ENCODE peak calls at places on chromosomes 6 and 20, in seven cellular contexts. One of them, this sample, is unnamed.

GRCh38 chr6:134398453-134398852 is 80.5 kb upstream of the SGK1 start:
- DNase-seq in kidney tubule cell: peak
- DNase-seq in RWPE1: no peak
- DNase-seq in stomach: no peak
- DNase-seq in left cardiac atrium: no peak
- DNase-seq in RCC 7860: no peak
- DNase-seq in HFF-Myc: no peak
- DNase-seq in this sample: peak

GRCh38 chr20:43840382-43841070 is 74.1 kb upstream of the TOX2 start:
- DNase-seq in kidney tubule cell: no peak
- DNase-seq in RWPE1: peak
- DNase-seq in stomach: no peak
- DNase-seq in left cardiac atrium: no peak
- DNase-seq in RCC 7860: no peak
- DNase-seq in HFF-Myc: no peak
- DNase-seq in this sample: peak

GRCh38 chr6:29631209-29631810 is 1.7 kb downstream of the GABBR1 start:
- DNase-seq in kidney tubule cell: no peak
- DNase-seq in RWPE1: no peak
- DNase-seq in stomach: no peak
- DNase-seq in left cardiac atrium: no peak
- DNase-seq in RCC 7860: no peak
- DNase-seq in HFF-Myc: no peak
- DNase-seq in this sample: no peak

GRCh38 chr6:33983721-33984465 is 162.0 kb downstream of the GRM4 start:
- DNase-seq in kidney tubule cell: no peak
- DNase-seq in RWPE1: no peak
- DNase-seq in stomach: peak
- DNase-seq in left cardiac atrium: no peak
- DNase-seq in RCC 7860: no peak
- DNase-seq in HFF-Myc: no peak
- DNase-seq in this sample: no peak

GRCh38 chr20:3141757-3142156 is 17.9 kb downstream of the FASTKD5 start:
- DNase-seq in kidney tubule cell: no peak
- DNase-seq in RWPE1: no peak
- DNase-seq in stomach: no peak
- DNase-seq in left cardiac atrium: no peak
- DNase-seq in RCC 7860: no peak
- DNase-seq in HFF-Myc: no peak
- DNase-seq in this sample: no peak

GRCh38 chr6:133313068-133313467 is 71.9 kb downstream of the EYA4 start:
- DNase-seq in kidney tubule cell: no peak
- DNase-seq in RWPE1: no peak
- DNase-seq in stomach: no peak
- DNase-seq in left cardiac atrium: no peak
- DNase-seq in RCC 7860: no peak
- DNase-seq in HFF-Myc: no peak
- DNase-seq in this sample: no peak

GRCh38 chr6:115708850-115709249 is 351.8 kb downstream of the FRK start:
- DNase-seq in kidney tubule cell: no peak
- DNase-seq in RWPE1: no peak
- DNase-seq in stomach: no peak
- DNase-seq in left cardiac atrium: no peak
- DNase-seq in RCC 7860: no peak
- DNase-seq in HFF-Myc: no peak
- DNase-seq in this sample: no peak

GRCh38 chr6:83378621-83379388 is 52.0 kb downstream of the ME1 start:
- DNase-seq in kidney tubule cell: peak
- DNase-seq in RWPE1: no peak
- DNase-seq in stomach: no peak
- DNase-seq in left cardiac atrium: no peak
- DNase-seq in RCC 7860: no peak
- DNase-seq in HFF-Myc: peak
- DNase-seq in this sample: peak

GRCh38 chr6:85192596-85192995 is 257.3 kb upstream of the NT5E start:
- DNase-seq in kidney tubule cell: no peak
- DNase-seq in RWPE1: no peak
- DNase-seq in stomach: no peak
- DNase-seq in left cardiac atrium: no peak
- DNase-seq in RCC 7860: no peak
- DNase-seq in HFF-Myc: no peak
- DNase-seq in this sample: no peak

GRCh38 chr6:45421700-45422540 is 44.2 kb upstream of the SUPT3H start:
- DNase-seq in kidney tubule cell: peak
- DNase-seq in RWPE1: no peak
- DNase-seq in stomach: peak
- DNase-seq in left cardiac atrium: peak
- DNase-seq in RCC 7860: peak
- DNase-seq in HFF-Myc: no peak
- DNase-seq in this sample: peak

GRCh38 chr6:36897629-36898028 is 11.9 kb downstream of the C6orf89 start:
- DNase-seq in kidney tubule cell: no peak
- DNase-seq in RWPE1: no peak
- DNase-seq in stomach: no peak
- DNase-seq in left cardiac atrium: no peak
- DNase-seq in RCC 7860: no peak
- DNase-seq in HFF-Myc: no peak
- DNase-seq in this sample: no peak

This sample was measured in A172.